ENCODE peak calls at places on chromosomes 7 and 10, in eight cellular contexts. J is left ventricle myocardium superior; V is A549; W is stimulated activated CD4-positive, alpha-beta T cell treated with anti-CD3 and anti-CD28 coated beads, Interleukin-2, amount 100 ng/mL, for 48 hours; E is activated CD4-positive, alpha-beta T cell treated with anti-CD3 and anti-CD28 coated beads for 24 hours; G is NCI-H2107; S is aorta; K is cardiac fibroblast. A is an unnamed sample.

GRCh38 chr10:99964791-99965190 is 45.0 kb downstream of the DNMBP start:
- DNase-seq in J (no peak), V (peak; percentile 32), W (no peak), E (no peak), G (no peak), S (no peak), K (peak; percentile 61), A (no peak)

GRCh38 chr7:17844022-17844421 is 96.3 kb downstream of the SNX13 start:
- DNase-seq in J (no peak), V (no peak), W (no peak), E (no peak), G (no peak), S (no peak), K (no peak), A (no peak)

GRCh38 chr10:728603-729002 is 39.1 kb upstream of the DIP2C start:
- DNase-seq in J (no peak), V (no peak), W (no peak), E (no peak), G (no peak), S (no peak), K (no peak), A (no peak)

GRCh38 chr7:39271386-39271785 is 293.7 kb downstream of the POU6F2 start:
- DNase-seq in J (peak; percentile 58), V (peak; percentile 3), W (no peak), E (no peak), G (no peak), S (peak; percentile 78), K (peak; percentile 44), A (no peak)

GRCh38 chr7:20329389-20330175 is 1.1 kb upstream of the ITGB8 start:
- DNase-seq in J (peak; percentile 62), V (peak; percentile 82), W (no peak), E (no peak), G (no peak), S (peak; percentile 70), K (peak; percentile 77), A (no peak)

GRCh38 chr7:27277628-27278027 is 35.0 kb downstream of the EVX1 start:
- DNase-seq in J (no peak), V (peak; percentile 77), W (no peak), E (no peak), G (no peak), S (no peak), K (peak; percentile 3), A (no peak)

GRCh38 chr7:80640841-80641240 is 2.4 kb downstream of the CD36 start:
- DNase-seq in J (no peak), V (no peak), W (no peak), E (no peak), G (no peak), S (no peak), K (peak; percentile 41), A (no peak)

GRCh38 chr7:45873355-45873754 is 473 bp upstream of the CCDC201 start:
- DNase-seq in J (no peak), V (no peak), W (no peak), E (no peak), G (no peak), S (no peak), K (no peak), A (no peak)

GRCh38 chr7:100275120-100275519 is 32.4 kb upstream of the SPDYE3 start:
- DNase-seq in J (no peak), V (no peak), W (no peak), E (no peak), G (no peak), S (no peak), K (no peak), A (no peak)

GRCh38 chr7:34330308-34330707 is 327.7 kb upstream of the NPSR1 start:
- DNase-seq in J (no peak), V (no peak), W (no peak), E (no peak), G (no peak), S (no peak), K (no peak), A (no peak)

GRCh38 chr10:14971867-14972448 is 12.8 kb downstream of the MEIG1 start:
- DNase-seq in J (peak; percentile 37), V (peak; percentile 41), W (peak; percentile 28), E (peak; percentile 19), G (no peak), S (no peak), K (peak; percentile 51), A (no peak)

GRCh38 chr10:33133557-33133956 is 175.5 kb upstream of the ITGB1 start:
- DNase-seq in J (no peak), V (no peak), W (no peak), E (no peak), G (no peak), S (no peak), K (no peak), A (no peak)

GRCh38 chr10:73648975-73649829 is 6.6 kb downstream of the SYNPO2L start:
- DNase-seq in J (no peak), V (no peak), W (no peak), E (no peak), G (no peak), S (no peak), K (peak; percentile 9), A (no peak)